ENCODE peak calls at places on chromosomes 1 and 21, in seven cellular contexts. A is NCI-H774; F is prostate gland; J is germinal center; C is cardiac muscle cell; H is HL-60; E is CD4-positive, CD25-positive, alpha-beta regulatory T cell. Q is an unnamed sample.

GRCh38 chr1:212595229-212595628 is 13.3 kb upstream of the ATF3 start:
- DNase-seq in A (no peak), F (no peak), J (no peak), C (no peak), H (no peak), E (no peak), Q (no peak)

GRCh38 chr1:181664543-181664942 is 181.2 kb downstream of the CACNA1E start:
- DNase-seq in A (no peak), F (no peak), J (no peak), C (no peak), H (no peak), E (no peak), Q (no peak)

GRCh38 chr21:27244356-27244755 is 277.5 kb upstream of the ADAMTS5 start:
- DNase-seq in A (no peak), F (no peak), J (no peak), C (no peak), H (no peak), E (no peak), Q (no peak)

GRCh38 chr1:178262101-178262500 is 168.2 kb downstream of the RASAL2 start:
- DNase-seq in A (peak; percentile 61), F (no peak), J (no peak), C (no peak), H (no peak), E (no peak), Q (no peak)

GRCh38 chr21:16579538-16579937 is 849.8 kb downstream of the USP25 start:
- DNase-seq in A (no peak), F (no peak), J (no peak), C (no peak), H (no peak), E (no peak), Q (no peak)

GRCh38 chr21:43701936-43702784 is 16.8 kb upstream of the PDXK start:
- DNase-seq in A (no peak), F (no peak), J (no peak), C (no peak), H (no peak), E (no peak), Q (no peak)

GRCh38 chr1:236280438-236281285 is 1.1 kb downstream of the ERO1B start:
- DNase-seq in A (peak; percentile 70), F (peak; percentile 18), J (peak; percentile 26), C (no peak), H (no peak), E (peak; percentile 25), Q (no peak)

GRCh38 chr1:240018617-240019016 is 73.1 kb upstream of the FMN2 start:
- DNase-seq in A (no peak), F (no peak), J (no peak), C (no peak), H (no peak), E (no peak), Q (no peak)

GRCh38 chr1:26761217-26761616 is 26.5 kb upstream of the PIGV start:
- DNase-seq in A (no peak), F (no peak), J (no peak), C (no peak), H (no peak), E (no peak), Q (no peak)

GRCh38 chr1:150567341-150567716 is 12.1 kb downstream of the MCL1 start:
- DNase-seq in A (no peak), F (no peak), J (peak; percentile 47), C (no peak), H (no peak), E (no peak), Q (peak; percentile 34)

Q was measured in AML-193.